ENCODE peak calls at places on chromosome 10, in nine cellular contexts. One of them, this sample, is unnamed.

GRCh38 chr10:130141460-130141859 is 5.3 kb downstream of the GLRX3 start:
- DNase-seq in NCI-H1092: no peak
- DNase-seq in HEK293T: no peak
- DNase-seq in natural killer cell: no peak
- DNase-seq in activated CD4-positive, alpha-beta T cell treated with anti-CD3 and anti-CD28 coated beads, Interleukin-2, amount 50 U/mL, for 1 hour: no peak
- DNase-seq in islet precursor cell: no peak
- DNase-seq in EH: peak
- DNase-seq in memory B cell: no peak
- DNase-seq in H54: no peak
- DNase-seq in this sample: no peak

GRCh38 chr10:74194999-74195398 is 44.0 kb downstream of the ADK start:
- DNase-seq in memory B cell: no peak
- DNase-seq in H54: no peak
- DNase-seq in islet precursor cell: no peak
- DNase-seq in EH: peak
- DNase-seq in natural killer cell: no peak
- DNase-seq in activated CD4-positive, alpha-beta T cell treated with anti-CD3 and anti-CD28 coated beads, Interleukin-2, amount 50 U/mL, for 1 hour: no peak
- DNase-seq in HEK293T: no peak
- DNase-seq in NCI-H1092: no peak
- DNase-seq in this sample: no peak

GRCh38 chr10:57905866-57906265 is 361.8 kb downstream of the IPMK start:
- DNase-seq in HEK293T: no peak
- DNase-seq in natural killer cell: no peak
- DNase-seq in EH: no peak
- DNase-seq in activated CD4-positive, alpha-beta T cell treated with anti-CD3 and anti-CD28 coated beads, Interleukin-2, amount 50 U/mL, for 1 hour: no peak
- DNase-seq in NCI-H1092: no peak
- DNase-seq in islet precursor cell: no peak
- DNase-seq in H54: no peak
- DNase-seq in memory B cell: no peak
- DNase-seq in this sample: no peak

GRCh38 chr10:61010863-61011262 is 66.9 kb upstream of the RHOBTB1 start:
- DNase-seq in memory B cell: no peak
- DNase-seq in HEK293T: no peak
- DNase-seq in NCI-H1092: no peak
- DNase-seq in natural killer cell: no peak
- DNase-seq in activated CD4-positive, alpha-beta T cell treated with anti-CD3 and anti-CD28 coated beads, Interleukin-2, amount 50 U/mL, for 1 hour: no peak
- DNase-seq in islet precursor cell: no peak
- DNase-seq in EH: no peak
- DNase-seq in H54: no peak
- DNase-seq in this sample: no peak

GRCh38 chr10:68088744-68089143 is 13.7 kb upstream of the HERC4 start:
- DNase-seq in H54: no peak
- DNase-seq in NCI-H1092: no peak
- DNase-seq in islet precursor cell: no peak
- DNase-seq in HEK293T: no peak
- DNase-seq in EH: peak
- DNase-seq in natural killer cell: no peak
- DNase-seq in memory B cell: no peak
- DNase-seq in activated CD4-positive, alpha-beta T cell treated with anti-CD3 and anti-CD28 coated beads, Interleukin-2, amount 50 U/mL, for 1 hour: no peak
- DNase-seq in this sample: no peak

GRCh38 chr10:62038609-62039190 is 137.2 kb downstream of the ARID5B start:
- DNase-seq in islet precursor cell: peak
- DNase-seq in natural killer cell: peak
- DNase-seq in H54: peak
- DNase-seq in HEK293T: peak
- DNase-seq in EH: peak
- DNase-seq in activated CD4-positive, alpha-beta T cell treated with anti-CD3 and anti-CD28 coated beads, Interleukin-2, amount 50 U/mL, for 1 hour: peak
- DNase-seq in memory B cell: peak
- DNase-seq in NCI-H1092: peak
- DNase-seq in this sample: peak

GRCh38 chr10:71969929-71970328 is 5.7 kb downstream of the CHST3 start:
- DNase-seq in activated CD4-positive, alpha-beta T cell treated with anti-CD3 and anti-CD28 coated beads, Interleukin-2, amount 50 U/mL, for 1 hour: no peak
- DNase-seq in natural killer cell: no peak
- DNase-seq in H54: no peak
- DNase-seq in NCI-H1092: no peak
- DNase-seq in EH: no peak
- DNase-seq in HEK293T: no peak
- DNase-seq in memory B cell: no peak
- DNase-seq in islet precursor cell: no peak
- DNase-seq in this sample: no peak

GRCh38 chr10:59373071-59373470 is 10.7 kb upstream of the FAM13C start:
- DNase-seq in islet precursor cell: no peak
- DNase-seq in NCI-H1092: no peak
- DNase-seq in memory B cell: no peak
- DNase-seq in H54: no peak
- DNase-seq in natural killer cell: no peak
- DNase-seq in EH: no peak
- DNase-seq in activated CD4-positive, alpha-beta T cell treated with anti-CD3 and anti-CD28 coated beads, Interleukin-2, amount 50 U/mL, for 1 hour: no peak
- DNase-seq in HEK293T: no peak
- DNase-seq in this sample: no peak

GRCh38 chr10:3825244-3825643 is 40.2 kb upstream of the KLF6 start:
- DNase-seq in islet precursor cell: peak
- DNase-seq in H54: peak
- DNase-seq in memory B cell: no peak
- DNase-seq in NCI-H1092: no peak
- DNase-seq in HEK293T: no peak
- DNase-seq in natural killer cell: no peak
- DNase-seq in activated CD4-positive, alpha-beta T cell treated with anti-CD3 and anti-CD28 coated beads, Interleukin-2, amount 50 U/mL, for 1 hour: no peak
- DNase-seq in EH: peak
- DNase-seq in this sample: no peak

GRCh38 chr10:12844796-12845524 is 156.6 kb downstream of the CCDC3 start:
- DNase-seq in EH: peak
- DNase-seq in activated CD4-positive, alpha-beta T cell treated with anti-CD3 and anti-CD28 coated beads, Interleukin-2, amount 50 U/mL, for 1 hour: no peak
- DNase-seq in islet precursor cell: peak
- DNase-seq in NCI-H1092: no peak
- DNase-seq in H54: peak
- DNase-seq in HEK293T: no peak
- DNase-seq in natural killer cell: no peak
- DNase-seq in memory B cell: no peak
- DNase-seq in this sample: no peak

GRCh38 chr10:70499829-70500167 is 21.2 kb downstream of the PALD1 start:
- DNase-seq in memory B cell: no peak
- DNase-seq in natural killer cell: no peak
- DNase-seq in HEK293T: no peak
- DNase-seq in NCI-H1092: no peak
- DNase-seq in EH: no peak
- DNase-seq in H54: no peak
- DNase-seq in islet precursor cell: no peak
- DNase-seq in activated CD4-positive, alpha-beta T cell treated with anti-CD3 and anti-CD28 coated beads, Interleukin-2, amount 50 U/mL, for 1 hour: no peak
- DNase-seq in this sample: no peak

GRCh38 chr10:905503-905902 is 26.0 kb downstream of the LARP4B start:
- DNase-seq in islet precursor cell: no peak
- DNase-seq in memory B cell: no peak
- DNase-seq in activated CD4-positive, alpha-beta T cell treated with anti-CD3 and anti-CD28 coated beads, Interleukin-2, amount 50 U/mL, for 1 hour: no peak
- DNase-seq in HEK293T: no peak
- DNase-seq in NCI-H1092: no peak
- DNase-seq in EH: no peak
- DNase-seq in natural killer cell: no peak
- DNase-seq in H54: no peak
- DNase-seq in this sample: no peak

GRCh38 chr10:102435529-102436233 is 3.3 kb upstream of the CUEDC2 start:
- DNase-seq in activated CD4-positive, alpha-beta T cell treated with anti-CD3 and anti-CD28 coated beads, Interleukin-2, amount 50 U/mL, for 1 hour: no peak
- DNase-seq in memory B cell: no peak
- DNase-seq in NCI-H1092: no peak
- DNase-seq in islet precursor cell: no peak
- DNase-seq in H54: no peak
- DNase-seq in natural killer cell: no peak
- DNase-seq in HEK293T: no peak
- DNase-seq in EH: no peak
- DNase-seq in this sample: no peak

GRCh38 chr10:112952282-112952991 is 2.4 kb downstream of the TCF7L2 start:
- DNase-seq in natural killer cell: peak
- DNase-seq in EH: peak
- DNase-seq in activated CD4-positive, alpha-beta T cell treated with anti-CD3 and anti-CD28 coated beads, Interleukin-2, amount 50 U/mL, for 1 hour: no peak
- DNase-seq in islet precursor cell: no peak
- DNase-seq in HEK293T: no peak
- DNase-seq in memory B cell: no peak
- DNase-seq in NCI-H1092: no peak
- DNase-seq in H54: no peak
- DNase-seq in this sample: no peak

GRCh38 chr10:22673785-22674184 is 40.6 kb downstream of the PIP4K2A start:
- DNase-seq in EH: no peak
- DNase-seq in activated CD4-positive, alpha-beta T cell treated with anti-CD3 and anti-CD28 coated beads, Interleukin-2, amount 50 U/mL, for 1 hour: no peak
- DNase-seq in islet precursor cell: no peak
- DNase-seq in natural killer cell: no peak
- DNase-seq in memory B cell: no peak
- DNase-seq in NCI-H1092: no peak
- DNase-seq in H54: no peak
- DNase-seq in HEK293T: no peak
- DNase-seq in this sample: no peak

GRCh38 chr10:659710-660141 is 29.7 kb downstream of the DIP2C start:
- DNase-seq in H54: no peak
- DNase-seq in HEK293T: no peak
- DNase-seq in activated CD4-positive, alpha-beta T cell treated with anti-CD3 and anti-CD28 coated beads, Interleukin-2, amount 50 U/mL, for 1 hour: no peak
- DNase-seq in EH: peak
- DNase-seq in NCI-H1092: no peak
- DNase-seq in islet precursor cell: peak
- DNase-seq in memory B cell: no peak
- DNase-seq in natural killer cell: no peak
- DNase-seq in this sample: no peak

GRCh38 chr10:2928219-2928840 is 139.0 kb upstream of the PFKP start:
- DNase-seq in EH: peak
- DNase-seq in memory B cell: peak
- DNase-seq in islet precursor cell: peak
- DNase-seq in H54: peak
- DNase-seq in HEK293T: peak
- DNase-seq in natural killer cell: peak
- DNase-seq in NCI-H1092: peak
- DNase-seq in activated CD4-positive, alpha-beta T cell treated with anti-CD3 and anti-CD28 coated beads, Interleukin-2, amount 50 U/mL, for 1 hour: peak
- DNase-seq in this sample: peak